ENCODE peak calls at places on chromosomes 7 and 10, in ten cellular contexts. Y is GM12864; L is heart right ventricle; U is adrenal gland; R is CD4-positive, CD25-positive, alpha-beta regulatory T cell; Q is uterus; Z is mammary epithelial cell; F is thoracic aorta; S is aorta; J is ovary. A is an unnamed sample.

GRCh38 chr10:97466755-97467154 is 20.8 kb downstream of the ZDHHC16 start:
- DNase-seq in L (no peak), F (no peak), Z (peak), S (no peak), J (no peak), R (no peak), Y (no peak), Q (no peak), U (peak), A (no peak)

GRCh38 chr10:43913676-43914235 is 265.1 kb upstream of the ZNF32 start:
- DNase-seq in Z (peak), F (no peak), Y (no peak), R (no peak), S (no peak), U (no peak), J (no peak), L (no peak), Q (no peak), A (no peak)

GRCh38 chr10:89235073-89235798 is 16.3 kb downstream of the LIPA start:
- DNase-seq in F (no peak), Q (no peak), U (peak), L (peak), J (no peak), S (peak), R (no peak), Y (no peak), Z (no peak), A (no peak)

GRCh38 chr10:71213761-71214440 is 1.5 kb downstream of the UNC5B start:
- DNase-seq in L (no peak), Q (peak), R (no peak), U (no peak), S (peak), Z (peak), Y (no peak), J (no peak), F (no peak), A (no peak)

GRCh38 chr10:79027147-79028055 is 41.4 kb upstream of the ZMIZ1 start:
- DNase-seq in Y (no peak), F (no peak), S (peak), L (no peak), U (no peak), J (peak), R (no peak), Z (no peak), Q (no peak), A (no peak)

GRCh38 chr7:140391634-140392033 is 6.7 kb downstream of the SLC37A3 start:
- DNase-seq in L (no peak), Q (no peak), U (no peak), F (no peak), S (no peak), Z (no peak), J (no peak), Y (no peak), R (no peak), A (no peak)

GRCh38 chr7:123681561-123681960 is 25.9 kb downstream of the LMOD2 start:
- DNase-seq in Z (no peak), S (no peak), L (no peak), Y (no peak), U (no peak), Q (no peak), F (no peak), R (no peak), J (no peak), A (no peak)

GRCh38 chr7:8295638-8296361 is 33.8 kb upstream of the ICA1 start:
- DNase-seq in Q (peak), Z (peak), S (no peak), U (peak), J (no peak), F (no peak), L (no peak), Y (peak), R (peak), A (peak)

GRCh38 chr10:61757525-61758397 is 95.0 kb downstream of the CABCOCO1 start:
- DNase-seq in Q (no peak), Z (peak), J (no peak), F (no peak), S (no peak), L (no peak), U (peak), R (no peak), Y (no peak), A (no peak)

GRCh38 chr7:867406-868188 is 8.8 kb upstream of the GET4 start:
- DNase-seq in Q (peak), F (peak), S (peak), U (no peak), Y (no peak), R (no peak), J (peak), Z (peak), L (peak), A (no peak)
- H3K4me3 ChIP-seq in Q (no peak), F (peak), S (no peak), U (no peak), Y (no peak), R (no peak), J (no peak), Z (no peak), L (no peak), A (no peak)

GRCh38 chr10:83544049-83544448 is 595.3 kb upstream of the GHITM start:
- DNase-seq in S (no peak), J (no peak), L (no peak), R (no peak), Z (no peak), Y (no peak), F (no peak), Q (no peak), U (no peak), A (no peak)

GRCh38 chr10:83541096-83541495 is 598.2 kb upstream of the GHITM start:
- DNase-seq in U (no peak), F (no peak), Y (no peak), S (no peak), R (no peak), L (no peak), J (no peak), Z (no peak), Q (no peak), A (peak)

GRCh38 chr10:83542774-83543291 is 596.5 kb upstream of the GHITM start:
- DNase-seq in S (no peak), Y (no peak), J (no peak), L (no peak), R (no peak), F (no peak), Q (no peak), U (no peak), Z (peak), A (peak)

DNA sequence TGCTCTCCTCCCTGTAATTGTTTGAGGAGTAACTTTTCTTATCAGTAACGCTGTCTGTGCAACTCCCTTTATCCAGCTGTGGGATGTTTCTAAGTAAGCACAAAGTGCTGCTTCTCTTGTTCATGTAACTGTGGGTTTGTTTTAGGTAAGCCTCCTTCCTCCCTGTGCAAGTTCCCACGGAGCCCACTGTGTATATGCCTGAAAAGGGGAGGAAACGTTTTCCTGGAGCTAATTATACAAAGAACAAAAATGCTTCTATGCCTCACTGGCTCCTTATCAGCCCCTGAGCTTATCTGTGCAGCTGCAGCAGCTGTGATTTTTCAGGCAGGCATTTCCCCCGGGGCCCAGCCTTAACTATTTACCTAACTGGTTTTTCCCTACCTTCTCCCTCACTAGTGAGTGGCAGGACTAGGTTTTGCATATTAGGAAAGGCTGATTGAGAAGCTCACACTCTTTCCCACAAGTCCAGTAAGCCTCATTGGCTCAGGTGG is 593.4 kb upstream of the GHITM start:
- DNase-seq in Q (no peak), F (no peak), S (no peak), Z (no peak), Y (no peak), L (peak), J (peak), U (no peak), R (no peak), A (peak)
- H3K4me3 ChIP-seq in Q (no peak), F (no peak), S (no peak), Z (no peak), Y (no peak), L (no peak), J (no peak), U (no peak), R (no peak), A (peak)

DNA sequence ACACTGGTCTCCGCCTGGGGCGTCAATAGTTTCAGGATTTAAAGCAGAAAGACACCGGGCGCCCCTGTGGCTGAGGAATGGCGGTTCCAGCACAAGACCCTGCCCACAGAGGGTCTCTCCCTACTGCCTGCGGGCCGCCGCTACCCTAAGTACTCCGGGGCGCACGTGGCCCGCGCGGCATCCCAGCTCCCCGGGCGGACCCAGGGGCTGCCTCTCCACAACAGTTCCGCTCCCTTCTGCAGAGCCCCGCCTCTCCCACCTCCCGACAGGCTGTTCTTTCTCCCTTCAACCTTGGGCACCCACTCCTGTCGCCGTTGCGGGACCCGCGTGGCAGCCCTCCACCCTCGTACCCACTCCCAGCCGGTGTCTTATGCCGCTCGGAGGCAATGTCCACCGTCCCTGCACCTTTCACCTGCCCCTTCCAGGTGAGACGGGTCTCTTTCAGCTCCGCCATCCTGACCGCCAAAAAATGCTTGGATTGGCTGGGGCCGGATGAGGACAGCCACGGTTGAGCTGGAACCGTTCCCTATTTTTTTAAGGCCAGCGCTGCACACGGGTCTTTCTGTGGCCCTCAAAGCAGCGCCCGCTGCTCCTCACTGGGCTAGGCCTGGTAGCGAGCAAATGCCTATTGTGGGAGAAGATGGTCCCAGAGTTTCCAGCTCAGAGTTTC is 1.6 kb upstream of the NKX2-3 start:
- DNase-seq in F (no peak), J (no peak), S (no peak), U (no peak), Z (no peak), Q (no peak), Y (no peak), R (no peak), L (no peak), A (no peak)
- H3K4me3 ChIP-seq in F (no peak), J (no peak), S (no peak), U (no peak), Z (no peak), Q (no peak), Y (no peak), R (no peak), L (no peak), A (no peak)

DNA sequence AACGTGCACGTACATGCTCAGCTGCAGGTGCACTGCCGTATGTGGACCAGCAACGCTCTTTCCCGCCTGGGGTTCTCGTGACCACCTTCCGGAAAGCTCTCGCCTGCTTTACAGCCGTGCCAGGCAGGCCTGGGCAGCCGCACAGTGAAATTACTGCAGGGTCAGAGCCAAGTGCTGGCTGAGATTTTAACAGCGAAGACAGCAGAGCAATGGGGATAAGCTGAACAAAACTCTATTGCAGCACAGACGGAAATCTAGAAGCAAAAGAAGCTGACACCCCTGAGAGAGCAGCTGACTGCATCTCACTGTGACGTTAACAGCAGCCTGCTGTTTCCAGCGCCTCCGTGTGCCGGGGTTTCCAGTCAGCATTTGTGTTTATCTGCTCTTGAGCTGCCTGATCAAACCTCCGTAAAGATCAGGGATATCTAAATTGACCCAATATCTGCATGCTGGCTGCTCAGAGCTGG is 179.0 kb downstream of the DIP2C start:
- DNase-seq in F (no peak), S (peak), Y (no peak), R (no peak), U (no peak), Q (no peak), Z (peak), L (no peak), J (peak), A (no peak)
- H3K4me3 ChIP-seq in F (peak), S (no peak), Y (no peak), R (no peak), U (no peak), Q (no peak), Z (no peak), L (no peak), J (no peak), A (no peak)

DNA sequence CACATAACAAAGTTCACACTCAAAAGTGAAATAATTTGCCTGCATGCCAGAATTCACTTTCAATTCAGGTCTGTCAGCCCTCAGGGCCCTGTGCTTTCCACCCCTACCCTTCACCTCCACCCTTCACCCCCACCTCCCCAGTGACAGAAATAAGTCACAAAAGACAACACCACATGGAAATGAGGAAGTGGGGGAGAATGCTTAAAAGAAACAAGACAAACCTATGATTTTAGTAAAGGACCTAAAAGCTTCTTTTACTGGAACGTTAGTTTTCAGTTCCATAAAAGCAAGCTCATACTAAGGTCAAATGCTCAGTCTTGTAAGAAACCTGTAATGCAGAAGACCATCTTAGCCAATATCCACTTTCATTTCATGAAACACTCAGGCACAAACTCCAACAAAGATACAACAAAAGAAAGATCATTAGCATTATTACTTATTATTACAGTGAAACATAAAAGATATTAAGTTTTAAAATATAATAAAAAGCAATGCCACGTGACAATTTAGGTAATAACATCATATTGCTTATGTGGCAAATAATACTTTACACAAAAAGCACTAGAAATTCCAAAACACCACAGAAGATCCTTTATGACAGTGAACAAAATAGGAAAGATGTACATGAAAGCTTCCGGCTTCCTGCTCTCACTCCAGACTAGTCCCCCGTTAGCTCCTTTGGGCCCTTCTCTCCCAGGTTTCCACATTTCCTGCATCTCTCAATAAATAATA is 112.1 kb downstream of the LMBR1 start:
- DNase-seq in Y (peak), U (no peak), Q (no peak), Z (no peak), F (no peak), L (no peak), S (no peak), R (no peak), J (no peak), A (peak)
- H3K4me3 ChIP-seq in Y (peak), U (no peak), Q (no peak), Z (no peak), F (no peak), L (no peak), S (no peak), R (no peak), J (no peak), A (peak)

GRCh38 chr10:15348579-15348978 is 22.5 kb downstream of the FAM171A1 start:
- DNase-seq in Q (no peak), Z (no peak), L (peak), F (no peak), J (peak), U (no peak), Y (no peak), R (no peak), S (no peak), A (no peak)
- H3K4me3 ChIP-seq in Q (peak), Z (no peak), L (peak), F (peak), J (peak), U (no peak), Y (no peak), R (no peak), S (peak), A (no peak)

GRCh38 chr7:13915891-13916290 is 73.6 kb downstream of the ETV1 start:
- DNase-seq in U (no peak), J (no peak), S (no peak), F (no peak), R (no peak), Y (no peak), L (no peak), Z (no peak), Q (no peak), A (no peak)

GRCh38 chr7:13920053-13920697 is 69.3 kb downstream of the ETV1 start:
- DNase-seq in J (no peak), L (no peak), Q (no peak), F (no peak), S (no peak), Y (no peak), U (peak), R (no peak), Z (peak), A (no peak)

DNA sequence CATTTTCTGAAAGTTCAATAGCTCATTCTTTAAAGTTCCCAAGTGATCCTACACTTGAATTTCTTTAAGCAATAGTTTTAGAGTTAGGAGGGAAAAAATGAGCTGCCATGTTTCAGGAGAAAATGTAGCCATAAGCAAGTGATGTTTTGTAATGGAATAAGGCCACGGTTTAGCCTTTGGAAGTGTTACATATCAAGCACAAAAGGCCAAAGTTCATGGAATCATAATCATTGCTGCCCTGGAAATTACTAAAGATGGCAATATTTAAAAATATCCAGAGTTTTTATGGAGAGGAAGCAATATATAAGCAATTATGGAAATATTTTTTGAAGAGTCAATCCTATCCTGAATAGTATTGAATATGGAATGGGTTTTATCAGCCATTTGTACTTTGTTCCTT is 68.4 kb downstream of the ETV1 start:
- DNase-seq in Q (no peak), F (no peak), R (no peak), L (no peak), Y (no peak), Z (no peak), S (no peak), U (no peak), J (no peak), A (no peak)
- H3K4me3 ChIP-seq in Q (no peak), F (no peak), R (no peak), L (no peak), Y (no peak), Z (no peak), S (no peak), U (no peak), J (no peak), A (no peak)

GRCh38 chr10:101123085-101123814 is 7.8 kb upstream of the TLX1 start:
- DNase-seq in U (no peak), L (no peak), S (peak), J (no peak), R (no peak), Q (no peak), Y (no peak), Z (no peak), F (no peak), A (no peak)
- H3K4me3 ChIP-seq in U (no peak), L (peak), S (no peak), J (no peak), R (no peak), Q (no peak), Y (no peak), Z (no peak), F (peak), A (no peak)

A was measured in GM06990.